ENCODE peak calls at places on chromosome 2, in eight cellular contexts. S is WTC11, M is DMS153, K is BJ, N is endothelial cell, H is neuronal stem cell, X is fibroblast of lung, F is M059J. I is an unnamed sample.

GRCh38 chr2:166163775-166164174 is 36.0 kb upstream of the SCN1A start:
- DNase-seq in S (no peak), M (no peak), K (no peak), N (no peak), H (no peak), X (no peak), F (no peak), I (no peak)

GRCh38 chr2:55133467-55134315 is 83.4 kb upstream of the RTN4 start:
- DNase-seq in S (peak), M (no peak), K (no peak), N (no peak), H (no peak), X (peak), F (peak), I (peak)

GRCh38 chr2:129464036-129464435 is 515.4 kb upstream of the RAB6C start:
- DNase-seq in S (no peak), M (no peak), K (no peak), N (no peak), H (no peak), X (no peak), F (no peak), I (no peak)

GRCh38 chr2:239327536-239328305 is 73.1 kb downstream of the HDAC4 start:
- DNase-seq in S (no peak), M (no peak), K (no peak), N (no peak), H (no peak), X (no peak), F (no peak), I (no peak)

GRCh38 chr2:26561918-26562810 is 79.0 kb downstream of the CIB4 start:
- DNase-seq in S (peak), M (peak), K (no peak), N (peak), H (no peak), X (peak), F (peak), I (no peak)

GRCh38 chr2:12436483-12436882 is 280.3 kb upstream of the TRIB2 start:
- DNase-seq in S (no peak), M (no peak), K (no peak), N (no peak), H (no peak), X (peak), F (no peak), I (no peak)

GRCh38 chr2:69124327-69124726 is 111.3 kb downstream of the ANTXR1 start:
- DNase-seq in S (no peak), M (no peak), K (no peak), N (no peak), H (no peak), X (no peak), F (no peak), I (no peak)

GRCh38 chr2:218370410-218371063 is 11.5 kb upstream of the SLC11A1 start:
- DNase-seq in S (no peak), M (no peak), K (no peak), N (no peak), H (no peak), X (no peak), F (no peak), I (no peak)

GRCh38 chr2:60530660-60531276 is 22.7 kb downstream of the BCL11A start:
- DNase-seq in S (no peak), M (peak), K (no peak), N (no peak), H (no peak), X (peak), F (peak), I (no peak)

GRCh38 chr2:121969766-121970639 is 214.6 kb downstream of the TSN start:
- DNase-seq in S (no peak), M (no peak), K (no peak), N (no peak), H (no peak), X (no peak), F (no peak), I (no peak)

GRCh38 chr2:138071720-138072719 is 107.7 kb downstream of the HNMT start:
- DNase-seq in S (no peak), M (peak), K (no peak), N (no peak), H (peak), X (peak), F (peak), I (no peak)

GRCh38 chr2:157895531-157895930 is 19.4 kb upstream of the ACVR1 start:
- DNase-seq in S (no peak), M (no peak), K (peak), N (no peak), H (no peak), X (peak), F (peak), I (no peak)

GRCh38 chr2:211237586-211237985 is 681.2 kb downstream of the CPS1 start:
- DNase-seq in S (no peak), M (no peak), K (no peak), N (no peak), H (no peak), X (no peak), F (no peak), I (no peak)

GRCh38 chr2:201447116-201447515 is 4.1 kb downstream of the TRAK2 start:
- DNase-seq in S (no peak), M (no peak), K (no peak), N (no peak), H (no peak), X (no peak), F (no peak), I (no peak)

GRCh38 chr2:208142255-208142924 is 3.6 kb downstream of the CRYGB start:
- DNase-seq in S (no peak), M (peak), K (no peak), N (no peak), H (no peak), X (peak), F (peak), I (no peak)

GRCh38 chr2:85549826-85550225 is 10.9 kb downstream of the MAT2A start:
- DNase-seq in S (no peak), M (no peak), K (peak), N (no peak), H (no peak), X (peak), F (peak), I (no peak)

GRCh38 chr2:39730276-39730675 is 48.8 kb downstream of the THUMPD2 start:
- DNase-seq in S (no peak), M (no peak), K (no peak), N (no peak), H (no peak), X (no peak), F (no peak), I (no peak)

GRCh38 chr2:78979380-78980238 is 45.9 kb upstream of the REG3G start:
- DNase-seq in S (peak), M (no peak), K (no peak), N (peak), H (peak), X (no peak), F (peak), I (no peak)

GRCh38 chr2:226869371-226869770 is 33.5 kb downstream of the RHBDD1 start:
- DNase-seq in S (no peak), M (no peak), K (no peak), N (no peak), H (no peak), X (no peak), F (no peak), I (no peak)

GRCh38 chr2:43010428-43011141 is 215.8 kb downstream of the ZFP36L2 start:
- DNase-seq in S (no peak), M (no peak), K (no peak), N (no peak), H (no peak), X (peak), F (peak), I (no peak)

GRCh38 chr2:20525041-20526035 is 78.5 kb downstream of the RHOB start:
- DNase-seq in S (no peak), M (peak), K (no peak), N (no peak), H (no peak), X (peak), F (peak), I (no peak)

GRCh38 chr2:236768393-236769140 is 198.9 kb downstream of the ACKR3 start:
- DNase-seq in S (no peak), M (no peak), K (peak), N (no peak), H (no peak), X (peak), F (peak), I (no peak)

GRCh38 chr2:9419558-9419957 is 3.8 kb downstream of the ITGB1BP1 start:
- DNase-seq in S (no peak), M (no peak), K (no peak), N (no peak), H (no peak), X (no peak), F (no peak), I (no peak)

GRCh38 chr2:70626254-70626990 is 72.8 kb upstream of the TGFA start:
- DNase-seq in S (peak), M (no peak), K (no peak), N (no peak), H (no peak), X (no peak), F (no peak), I (no peak)

GRCh38 chr2:26941486-26941885 is 29.0 kb upstream of the MAPRE3 start:
- DNase-seq in S (no peak), M (no peak), K (no peak), N (no peak), H (no peak), X (no peak), F (peak), I (no peak)

GRCh38 chr2:42055573-42056514 is 8.0 kb downstream of the PKDCC start:
- DNase-seq in S (no peak), M (no peak), K (no peak), N (no peak), H (no peak), X (no peak), F (peak), I (no peak)

GRCh38 chr2:205464681-205465080 is 217.6 kb upstream of the NRP2 start:
- DNase-seq in S (no peak), M (no peak), K (no peak), N (no peak), H (no peak), X (no peak), F (no peak), I (no peak)

I was measured in stimulated activated naive CD4-positive, alpha-beta T cell treated with Interleukin-2 at 50 U/mL for 16 hours.